ENCODE peak calls at places on chromosome 20, in five cellular contexts. One of them, this sample, is unnamed.

GRCh38 chr20:4663044-4663443 is 58.7 kb upstream of the PRND start:
- DNase-seq in A549: no peak
- DNase-seq in NCI-H2081: no peak
- DNase-seq in left lobe of liver: no peak
- DNase-seq in IMR-90: no peak
- DNase-seq in this sample: no peak

GRCh38 chr20:35135867-35136586 is 11.1 kb downstream of the EDEM2 start:
- DNase-seq in A549: peak; percentile 53
- DNase-seq in NCI-H2081: no peak
- DNase-seq in left lobe of liver: no peak
- DNase-seq in IMR-90: peak; percentile 61
- DNase-seq in this sample: no peak

GRCh38 chr20:58818585-58819285 is 32.0 kb downstream of the GNAS-AS1 start:
- DNase-seq in A549: no peak
- DNase-seq in NCI-H2081: no peak
- DNase-seq in left lobe of liver: no peak
- DNase-seq in IMR-90: peak; percentile 89
- DNase-seq in this sample: no peak

GRCh38 chr20:48791666-48792071 is 36.1 kb downstream of the PREX1 start:
- DNase-seq in A549: no peak
- DNase-seq in NCI-H2081: no peak
- DNase-seq in left lobe of liver: peak; percentile 81
- DNase-seq in IMR-90: peak; percentile 32
- DNase-seq in this sample: no peak

GRCh38 chr20:61951695-61952533 is 113.8 kb downstream of the TAF4 start:
- DNase-seq in A549: no peak
- DNase-seq in NCI-H2081: no peak
- DNase-seq in left lobe of liver: peak; percentile 19
- DNase-seq in IMR-90: peak; percentile 28
- DNase-seq in this sample: peak; percentile 84

GRCh38 chr20:43798591-43799149 is 71.9 kb upstream of the GTSF1L start:
- DNase-seq in A549: no peak
- DNase-seq in NCI-H2081: no peak
- DNase-seq in left lobe of liver: no peak
- DNase-seq in IMR-90: no peak
- DNase-seq in this sample: no peak

GRCh38 chr20:25148181-25148981 is 47.1 kb upstream of the ENTPD6 start:
- DNase-seq in A549: no peak
- DNase-seq in NCI-H2081: no peak
- DNase-seq in left lobe of liver: no peak
- DNase-seq in IMR-90: peak; percentile 51
- DNase-seq in this sample: no peak

GRCh38 chr20:48153523-48153922 is 368.2 kb upstream of the SULF2 start:
- DNase-seq in A549: no peak
- DNase-seq in NCI-H2081: peak; percentile 14
- DNase-seq in left lobe of liver: no peak
- DNase-seq in IMR-90: no peak
- DNase-seq in this sample: no peak

GRCh38 chr20:25178563-25179438 is 16.7 kb upstream of the ENTPD6 start:
- DNase-seq in A549: peak; percentile 84
- DNase-seq in NCI-H2081: peak; percentile 42
- DNase-seq in left lobe of liver: no peak
- DNase-seq in IMR-90: peak; percentile 91
- DNase-seq in this sample: no peak

GRCh38 chr20:544153-544725 is 649 bp upstream of the CSNK2A1 start:
- DNase-seq in A549: no peak
- DNase-seq in NCI-H2081: no peak
- DNase-seq in left lobe of liver: no peak
- DNase-seq in IMR-90: no peak
- DNase-seq in this sample: no peak

GRCh38 chr20:38338849-38339520 is 7.3 kb upstream of the LBP start:
- DNase-seq in A549: no peak
- DNase-seq in NCI-H2081: no peak
- DNase-seq in left lobe of liver: peak; percentile 69
- DNase-seq in IMR-90: no peak
- DNase-seq in this sample: no peak

GRCh38 chr20:19653328-19653727 is 104.7 kb upstream of the RIN2 start:
- DNase-seq in A549: no peak
- DNase-seq in NCI-H2081: no peak
- DNase-seq in left lobe of liver: no peak
- DNase-seq in IMR-90: no peak
- DNase-seq in this sample: no peak

GRCh38 chr20:5928831-5929715 is 21.3 kb downstream of the TRMT6 start:
- DNase-seq in A549: no peak
- DNase-seq in NCI-H2081: no peak
- DNase-seq in left lobe of liver: no peak
- DNase-seq in IMR-90: no peak
- DNase-seq in this sample: no peak

GRCh38 chr20:62924567-62925419 is 1.5 kb downstream of the DIDO1 start:
- DNase-seq in A549: peak; percentile 42
- DNase-seq in NCI-H2081: no peak
- DNase-seq in left lobe of liver: peak; percentile 69
- DNase-seq in IMR-90: peak; percentile 34
- DNase-seq in this sample: no peak

GRCh38 chr20:33169176-33169794 is 1.3 kb downstream of the BPIFA2 start:
- DNase-seq in A549: peak; percentile 29
- DNase-seq in NCI-H2081: no peak
- DNase-seq in left lobe of liver: no peak
- DNase-seq in IMR-90: no peak
- DNase-seq in this sample: no peak

GRCh38 chr20:47500554-47500953 is 1.1 kb upstream of the NCOA3 start:
- DNase-seq in A549: no peak
- DNase-seq in NCI-H2081: no peak
- DNase-seq in left lobe of liver: no peak
- DNase-seq in IMR-90: no peak
- DNase-seq in this sample: no peak

GRCh38 chr20:25622450-25623224 is 1.2 kb downstream of the NANP start:
- DNase-seq in A549: no peak
- DNase-seq in NCI-H2081: no peak
- DNase-seq in left lobe of liver: no peak
- DNase-seq in IMR-90: peak; percentile 7
- DNase-seq in this sample: no peak

GRCh38 chr20:51439160-51439689 is 103.3 kb downstream of the NFATC2 start:
- DNase-seq in A549: no peak
- DNase-seq in NCI-H2081: no peak
- DNase-seq in left lobe of liver: no peak
- DNase-seq in IMR-90: no peak
- DNase-seq in this sample: no peak

GRCh38 chr20:49460916-49461315 is 21.6 kb downstream of the KCNB1 start:
- DNase-seq in A549: no peak
- DNase-seq in NCI-H2081: peak; percentile 29
- DNase-seq in left lobe of liver: peak; percentile 92
- DNase-seq in IMR-90: no peak
- DNase-seq in this sample: no peak

GRCh38 chr20:58073945-58074920 is 154.2 kb downstream of the ANKRD60 start:
- DNase-seq in A549: no peak
- DNase-seq in NCI-H2081: no peak
- DNase-seq in left lobe of liver: peak; percentile 33
- DNase-seq in IMR-90: no peak
- DNase-seq in this sample: peak; percentile 71

GRCh38 chr20:24628985-24629384 is 159.6 kb downstream of the SYNDIG1 start:
- DNase-seq in A549: no peak
- DNase-seq in NCI-H2081: no peak
- DNase-seq in left lobe of liver: no peak
- DNase-seq in IMR-90: no peak
- DNase-seq in this sample: no peak

GRCh38 chr20:1945134-1945618 is 48.7 kb downstream of the PDYN start:
- DNase-seq in A549: no peak
- DNase-seq in NCI-H2081: no peak
- DNase-seq in left lobe of liver: peak; percentile 97
- DNase-seq in IMR-90: no peak
- DNase-seq in this sample: no peak

GRCh38 chr20:37914672-37915433 is 11.9 kb downstream of the VSTM2L start:
- DNase-seq in A549: no peak
- DNase-seq in NCI-H2081: peak; percentile 54
- DNase-seq in left lobe of liver: no peak
- DNase-seq in IMR-90: no peak
- DNase-seq in this sample: no peak

GRCh38 chr20:24702501-24703283 is 233.3 kb downstream of the SYNDIG1 start:
- DNase-seq in A549: no peak
- DNase-seq in NCI-H2081: no peak
- DNase-seq in left lobe of liver: peak; percentile 32
- DNase-seq in IMR-90: no peak
- DNase-seq in this sample: peak; percentile 78

GRCh38 chr20:63539092-63539430 is 1.9 kb upstream of the PTK6 start:
- DNase-seq in A549: no peak
- DNase-seq in NCI-H2081: no peak
- DNase-seq in left lobe of liver: no peak
- DNase-seq in IMR-90: no peak
- DNase-seq in this sample: no peak

GRCh38 chr20:52231230-52231746 is 39.7 kb upstream of the ZFP64 start:
- DNase-seq in A549: peak; percentile 79
- DNase-seq in NCI-H2081: no peak
- DNase-seq in left lobe of liver: no peak
- DNase-seq in IMR-90: no peak
- DNase-seq in this sample: no peak

GRCh38 chr20:45919951-45920794 is 8.2 kb upstream of the PLTP start:
- DNase-seq in A549: no peak
- DNase-seq in NCI-H2081: no peak
- DNase-seq in left lobe of liver: no peak
- DNase-seq in IMR-90: peak; percentile 75
- DNase-seq in this sample: no peak

GRCh38 chr20:63402178-63402859 is 41.2 kb upstream of the CHRNA4 start:
- DNase-seq in A549: peak; percentile 24
- DNase-seq in NCI-H2081: no peak
- DNase-seq in left lobe of liver: no peak
- DNase-seq in IMR-90: no peak
- DNase-seq in this sample: no peak

GRCh38 chr20:16927031-16927430 is 178.9 kb downstream of the OTOR start:
- DNase-seq in A549: no peak
- DNase-seq in NCI-H2081: no peak
- DNase-seq in left lobe of liver: no peak
- DNase-seq in IMR-90: no peak
- DNase-seq in this sample: no peak

GRCh38 chr20:53264604-53265003 is 292.4 kb downstream of the TSHZ2 start:
- DNase-seq in A549: no peak
- DNase-seq in NCI-H2081: no peak
- DNase-seq in left lobe of liver: no peak
- DNase-seq in IMR-90: no peak
- DNase-seq in this sample: no peak

GRCh38 chr20:57417830-57418780 is 26.9 kb downstream of the RBM38 start:
- DNase-seq in A549: no peak
- DNase-seq in NCI-H2081: no peak
- DNase-seq in left lobe of liver: no peak
- DNase-seq in IMR-90: no peak
- DNase-seq in this sample: no peak

GRCh38 chr20:51440589-51440988 is 101.9 kb downstream of the NFATC2 start:
- DNase-seq in A549: no peak
- DNase-seq in NCI-H2081: no peak
- DNase-seq in left lobe of liver: no peak
- DNase-seq in IMR-90: no peak
- DNase-seq in this sample: no peak

GRCh38 chr20:48267825-48268615 is 482.7 kb upstream of the SULF2 start:
- DNase-seq in A549: no peak
- DNase-seq in NCI-H2081: no peak
- DNase-seq in left lobe of liver: no peak
- DNase-seq in IMR-90: no peak
- DNase-seq in this sample: no peak

GRCh38 chr20:61520076-61520639 is 268.1 kb downstream of the CDH4 start:
- DNase-seq in A549: no peak
- DNase-seq in NCI-H2081: no peak
- DNase-seq in left lobe of liver: no peak
- DNase-seq in IMR-90: no peak
- DNase-seq in this sample: no peak

GRCh38 chr20:62524486-62524885 is 48.7 kb upstream of the GATA5 start:
- DNase-seq in A549: no peak
- DNase-seq in NCI-H2081: no peak
- DNase-seq in left lobe of liver: no peak
- DNase-seq in IMR-90: peak; percentile 6
- DNase-seq in this sample: no peak